ENCODE peak calls at places on chromosome 5, in six cellular contexts. S is transverse colon, H is left ventricle myocardium inferior, E is IMR-90, O is hepatocyte, N is uterus. R is an unnamed sample. For H3K36me3, the result is how much of the 10 kb centered on the place peaks cover.

GRCh38 chr5:173454764-173455598 is 126.8 kb upstream of the STC2 start:
- DNase-seq in S (peak), H (peak), E (peak), O (peak), N (peak), R (no peak)

GRCh38 chr5:94776167-94776566 is 157.7 kb downstream of the SLF1 start:
- DNase-seq in S (no peak), H (no peak), E (no peak), O (no peak), N (no peak), R (no peak)

GRCh38 chr5:153896701-153897100 is 142.0 kb downstream of the FAM114A2 start:
- DNase-seq in S (no peak), H (no peak), E (peak), O (no peak), N (no peak), R (no peak)

GRCh38 chr5:91079037-91079436 is 304.1 kb downstream of the ARRDC3 start:
- DNase-seq in S (no peak), H (no peak), E (no peak), O (no peak), N (no peak), R (no peak)

GRCh38 chr5:16896767-16897166 is 39.3 kb downstream of the MYO10 start:
- DNase-seq in S (no peak), H (no peak), E (no peak), O (no peak), N (no peak), R (no peak)

GRCh38 chr5:164728733-164729132 is 1223.3 kb downstream of the MAT2B start:
- DNase-seq in S (no peak), H (no peak), E (no peak), O (no peak), N (no peak), R (no peak)

GRCh38 chr5:77029376-77029885 is 773 bp upstream of the AGGF1 start:
- DNase-seq in S (no peak), H (no peak), E (no peak), O (no peak), N (no peak), R (no peak)

GRCh38 chr5:170769898-170770416 is 13.6 kb upstream of the GABRP start:
- DNase-seq in S (no peak), H (no peak), E (no peak), O (no peak), N (no peak), R (no peak)

GRCh38 chr5:37860206-37860605 is 20.4 kb upstream of the GDNF start:
- DNase-seq in S (no peak), H (no peak), E (no peak), O (no peak), N (no peak), R (no peak)

GRCh38 chr5:139117342-139117884 is 80.8 kb downstream of the SIL1 start:
- DNase-seq in S (no peak), H (no peak), E (no peak), O (no peak), N (no peak), R (no peak)

GRCh38 chr5:157269165-157269671 is 3.3 kb downstream of the CYFIP2 start:
- DNase-seq in S (no peak), H (no peak), E (no peak), O (no peak), N (no peak), R (no peak)

GRCh38 chr5:27911216-27911615 is 872.8 kb upstream of the CDH9 start:
- DNase-seq in S (no peak), H (no peak), E (no peak), O (no peak), N (no peak), R (no peak)

GRCh38 chr5:52798952-52799351 is 11.2 kb downstream of the ITGA1 start:
- DNase-seq in S (no peak), H (no peak), E (no peak), O (no peak), N (no peak), R (peak)

GRCh38 chr5:169831331-169831730 is 149.0 kb downstream of the INSYN2B start:
- DNase-seq in S (no peak), H (no peak), E (peak), O (no peak), N (no peak), R (no peak)

GRCh38 chr5:172380261-172380991 is 73.9 kb downstream of the SH3PXD2B start:
- DNase-seq in S (no peak), H (no peak), E (peak), O (no peak), N (no peak), R (no peak)

GRCh38 chr5:2779459-2779858 is 28.0 kb upstream of the IRX2 start:
- DNase-seq in S (no peak), H (no peak), E (no peak), O (no peak), N (no peak), R (no peak)

DNA sequence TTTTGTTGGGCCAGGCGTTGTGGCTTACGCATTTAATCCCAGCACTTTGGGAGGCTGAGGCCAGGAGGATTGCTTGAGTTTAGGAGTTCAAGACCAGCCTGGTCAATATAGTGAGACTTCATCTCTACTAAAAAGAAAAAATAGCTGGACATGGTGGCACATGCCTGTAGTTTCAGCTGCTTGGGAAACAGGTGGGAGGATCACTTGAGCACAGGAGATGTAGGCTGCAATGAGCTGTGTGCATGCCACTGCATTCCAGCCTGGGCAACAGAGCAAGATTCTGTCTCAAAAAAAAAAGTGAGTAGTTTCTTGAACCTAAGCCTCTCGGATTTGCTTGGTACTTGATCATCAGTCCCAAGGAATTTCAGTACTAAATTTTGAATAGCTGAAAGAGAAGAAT is 26.9 kb downstream of the G3BP1 start:
- DNase-seq in S (no peak), H (no peak), E (no peak), O (no peak), N (no peak), R (no peak)
- H3K36me3 ChIP-seq in S (half or more), H (half or more), E (under half), O (under half), N (under half), R (half or more)

GRCh38 chr5:60893521-60893920 is 49.5 kb upstream of the ELOVL7 start:
- DNase-seq in S (no peak), H (no peak), E (no peak), O (no peak), N (no peak), R (no peak)
- H3K4me3 ChIP-seq in S (no peak), H (no peak), E (no peak), O (no peak), N (no peak), R (no peak)

GRCh38 chr5:58455966-58456365 is 3.9 kb downstream of the PLK2 start:
- DNase-seq in S (no peak), H (no peak), E (no peak), O (no peak), N (no peak), R (no peak)
- H3K36me3 ChIP-seq in S (under half), H (half or more), E (half or more), O (under half), N (under half), R (under half)

GRCh38 chr5:142325677-142326479 is 1.1 kb upstream of the SPRY4 start:
- DNase-seq in S (peak), H (peak), E (peak), O (peak), N (peak), R (no peak)
- H3K4me3 ChIP-seq in S (peak), H (peak), E (peak), O (peak), N (peak), R (peak)

DNA sequence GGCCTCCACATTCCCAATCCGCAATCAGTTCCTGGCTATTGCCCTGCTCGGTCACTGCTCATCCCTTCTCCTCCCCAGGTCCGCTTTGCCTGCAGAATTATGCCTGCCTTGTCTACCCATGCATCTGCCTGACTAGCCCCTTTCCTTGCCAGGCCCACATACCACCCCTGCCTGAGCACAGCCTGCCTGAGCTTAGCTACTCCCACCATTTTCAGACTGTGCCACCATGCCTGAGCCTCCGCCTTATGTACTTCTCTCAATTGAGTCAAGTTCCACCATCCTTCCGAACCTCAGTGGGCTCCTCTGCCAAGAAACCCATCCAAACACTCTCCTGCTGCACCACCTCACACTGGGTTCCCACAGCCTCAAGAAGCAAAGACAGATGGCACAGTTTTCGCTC is 23.3 kb downstream of the P4HA2 start:
- DNase-seq in S (no peak), H (no peak), E (no peak), O (no peak), N (no peak), R (no peak)
- H3K36me3 ChIP-seq in S (under half), H (half or more), E (half or more), O (under half), N (under half), R (under half)

GRCh38 chr5:117455236-117456233 is 880.9 kb upstream of the SEMA6A start:
- DNase-seq in S (peak), H (no peak), E (no peak), O (peak), N (no peak), R (no peak)
- H3K4me3 ChIP-seq in S (peak), H (peak), E (no peak), O (peak), N (no peak), R (peak)

GRCh38 chr5:1058549-1058945 is 49.9 kb downstream of the NKD2 start:
- DNase-seq in S (no peak), H (no peak), E (no peak), O (no peak), N (no peak), R (no peak)

GRCh38 chr5:1060535-1060981 is 51.3 kb downstream of the SLC12A7 start:
- DNase-seq in S (no peak), H (peak), E (no peak), O (no peak), N (no peak), R (no peak)

GRCh38 chr5:1057841-1058548 is 49.4 kb downstream of the NKD2 start:
- DNase-seq in S (no peak), H (peak), E (no peak), O (no peak), N (no peak), R (no peak)

GRCh38 chr5:1059884-1060263 is 51.3 kb downstream of the NKD2 start:
- DNase-seq in S (no peak), H (peak), E (no peak), O (no peak), N (no peak), R (no peak)

GRCh38 chr5:1058988-1059883 is 50.6 kb downstream of the NKD2 start:
- DNase-seq in S (no peak), H (peak), E (no peak), O (no peak), N (no peak), R (no peak)
- H3K36me3 ChIP-seq in S (under half), H (half or more), E (under half), O (under half), N (under half), R (under half)

DNA sequence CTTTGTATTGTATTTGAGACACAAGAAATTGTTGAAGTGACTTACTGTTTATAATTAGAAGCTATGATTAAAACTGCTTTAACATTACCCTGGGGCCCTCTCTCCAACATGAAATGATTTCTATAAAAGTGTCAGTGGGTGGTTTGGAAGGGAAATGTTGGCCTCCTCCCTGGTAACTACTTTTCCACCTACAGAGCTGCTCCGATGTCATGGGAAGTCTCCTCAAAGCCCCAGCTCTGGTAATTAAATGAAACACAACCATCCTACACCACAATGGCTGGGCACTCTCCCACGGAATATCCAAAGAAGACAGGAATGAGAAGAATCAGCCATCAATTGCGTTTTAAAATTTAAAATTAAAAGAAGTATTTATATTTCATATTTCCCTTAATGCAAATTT is 150.5 kb upstream of the ADCY2 start:
- DNase-seq in S (no peak), H (no peak), E (no peak), O (no peak), N (no peak), R (no peak)
- H3K4me3 ChIP-seq in S (no peak), H (no peak), E (no peak), O (no peak), N (no peak), R (no peak)

GRCh38 chr5:15346738-15347137 is 153.2 kb upstream of the FBXL7 start:
- DNase-seq in S (no peak), H (no peak), E (no peak), O (no peak), N (no peak), R (no peak)
- H3K36me3 ChIP-seq in S (under half), H (under half), E (under half), O (under half), N (under half), R (under half)